ENCODE peak calls at places on chromosomes 7 and 10, in nine cellular contexts. One of them, this sample, is unnamed.

GRCh38 chr7:30935569-30935877 is 23.9 kb downstream of the AQP1 start:
- DNase-seq in A549: no peak
- DNase-seq in CD4-positive, alpha-beta T cell: no peak
- DNase-seq in choroid plexus epithelial cell: no peak
- DNase-seq in endothelial cell: no peak
- DNase-seq in CD8-positive, alpha-beta T cell: no peak
- DNase-seq in astrocyte of the cerebellum: no peak
- DNase-seq in foreskin fibroblast: no peak
- DNase-seq in breast epithelium: no peak
- DNase-seq in this sample: no peak

GRCh38 chr10:111207525-111207924 is 130.7 kb downstream of the ADRA2A start:
- DNase-seq in A549: no peak
- DNase-seq in CD4-positive, alpha-beta T cell: no peak
- DNase-seq in choroid plexus epithelial cell: no peak
- DNase-seq in endothelial cell: no peak
- DNase-seq in CD8-positive, alpha-beta T cell: no peak
- DNase-seq in astrocyte of the cerebellum: no peak
- DNase-seq in foreskin fibroblast: no peak
- DNase-seq in breast epithelium: no peak
- DNase-seq in this sample: no peak

GRCh38 chr10:101130141-101130540 is 959 bp upstream of the TLX1 start:
- DNase-seq in A549: no peak
- DNase-seq in CD4-positive, alpha-beta T cell: no peak
- DNase-seq in choroid plexus epithelial cell: no peak
- DNase-seq in endothelial cell: no peak
- DNase-seq in CD8-positive, alpha-beta T cell: no peak
- DNase-seq in astrocyte of the cerebellum: no peak
- DNase-seq in foreskin fibroblast: no peak
- DNase-seq in breast epithelium: no peak
- DNase-seq in this sample: no peak

GRCh38 chr7:16144361-16144760 is 277.0 kb downstream of the CRPPA start:
- DNase-seq in A549: no peak
- DNase-seq in CD4-positive, alpha-beta T cell: no peak
- DNase-seq in choroid plexus epithelial cell: no peak
- DNase-seq in endothelial cell: no peak
- DNase-seq in CD8-positive, alpha-beta T cell: no peak
- DNase-seq in astrocyte of the cerebellum: no peak
- DNase-seq in foreskin fibroblast: no peak
- DNase-seq in breast epithelium: no peak
- DNase-seq in this sample: no peak

GRCh38 chr7:127644484-127644883 is 7.5 kb upstream of the SND1 start:
- DNase-seq in A549: no peak
- DNase-seq in CD4-positive, alpha-beta T cell: no peak
- DNase-seq in choroid plexus epithelial cell: peak; percentile 31
- DNase-seq in endothelial cell: no peak
- DNase-seq in CD8-positive, alpha-beta T cell: no peak
- DNase-seq in astrocyte of the cerebellum: no peak
- DNase-seq in foreskin fibroblast: no peak
- DNase-seq in breast epithelium: no peak
- DNase-seq in this sample: no peak

GRCh38 chr7:127417346-127417745 is 24.8 kb upstream of the ZNF800 start:
- DNase-seq in A549: no peak
- DNase-seq in CD4-positive, alpha-beta T cell: no peak
- DNase-seq in choroid plexus epithelial cell: no peak
- DNase-seq in endothelial cell: no peak
- DNase-seq in CD8-positive, alpha-beta T cell: no peak
- DNase-seq in astrocyte of the cerebellum: no peak
- DNase-seq in foreskin fibroblast: no peak
- DNase-seq in breast epithelium: no peak
- DNase-seq in this sample: no peak

GRCh38 chr10:6070647-6071046 is 8.5 kb upstream of the IL2RA start:
- DNase-seq in A549: no peak
- DNase-seq in CD4-positive, alpha-beta T cell: no peak
- DNase-seq in choroid plexus epithelial cell: no peak
- DNase-seq in endothelial cell: no peak
- DNase-seq in CD8-positive, alpha-beta T cell: no peak
- DNase-seq in astrocyte of the cerebellum: no peak
- DNase-seq in foreskin fibroblast: no peak
- DNase-seq in breast epithelium: no peak
- DNase-seq in this sample: no peak

GRCh38 chr10:73209705-73210104 is 37.4 kb downstream of the DNAJC9 start:
- DNase-seq in A549: no peak
- DNase-seq in CD4-positive, alpha-beta T cell: no peak
- DNase-seq in choroid plexus epithelial cell: peak; percentile 59
- DNase-seq in endothelial cell: no peak
- DNase-seq in CD8-positive, alpha-beta T cell: no peak
- DNase-seq in astrocyte of the cerebellum: peak; percentile 13
- DNase-seq in foreskin fibroblast: peak; percentile 70
- DNase-seq in breast epithelium: no peak
- DNase-seq in this sample: no peak

GRCh38 chr7:5594616-5595544 is 171.2 kb upstream of the TNRC18 start:
- DNase-seq in A549: no peak
- DNase-seq in CD4-positive, alpha-beta T cell: no peak
- DNase-seq in choroid plexus epithelial cell: peak; percentile 44
- DNase-seq in endothelial cell: no peak
- DNase-seq in CD8-positive, alpha-beta T cell: no peak
- DNase-seq in astrocyte of the cerebellum: no peak
- DNase-seq in foreskin fibroblast: peak; percentile 68
- DNase-seq in breast epithelium: no peak
- DNase-seq in this sample: no peak

GRCh38 chr7:33849004-33849403 is 56.3 kb upstream of the BMPER start:
- DNase-seq in A549: no peak
- DNase-seq in CD4-positive, alpha-beta T cell: no peak
- DNase-seq in choroid plexus epithelial cell: no peak
- DNase-seq in endothelial cell: no peak
- DNase-seq in CD8-positive, alpha-beta T cell: no peak
- DNase-seq in astrocyte of the cerebellum: no peak
- DNase-seq in foreskin fibroblast: peak; percentile 76
- DNase-seq in breast epithelium: no peak
- DNase-seq in this sample: no peak

GRCh38 chr7:89012016-89012415 is 216.5 kb upstream of the TEX47 start:
- DNase-seq in A549: no peak
- DNase-seq in CD4-positive, alpha-beta T cell: no peak
- DNase-seq in choroid plexus epithelial cell: no peak
- DNase-seq in endothelial cell: no peak
- DNase-seq in CD8-positive, alpha-beta T cell: no peak
- DNase-seq in astrocyte of the cerebellum: no peak
- DNase-seq in foreskin fibroblast: no peak
- DNase-seq in breast epithelium: no peak
- DNase-seq in this sample: no peak

GRCh38 chr7:51451751-51452465 is 135.3 kb upstream of the COBL start:
- DNase-seq in A549: no peak
- DNase-seq in CD4-positive, alpha-beta T cell: no peak
- DNase-seq in choroid plexus epithelial cell: no peak
- DNase-seq in endothelial cell: peak; percentile 46
- DNase-seq in CD8-positive, alpha-beta T cell: no peak
- DNase-seq in astrocyte of the cerebellum: no peak
- DNase-seq in foreskin fibroblast: no peak
- DNase-seq in breast epithelium: no peak
- DNase-seq in this sample: no peak

GRCh38 chr7:151076863-151077704 is 3.5 kb downstream of the FASTK start:
- DNase-seq in A549: peak; percentile 70
- DNase-seq in CD4-positive, alpha-beta T cell: no peak
- DNase-seq in choroid plexus epithelial cell: no peak
- DNase-seq in endothelial cell: peak; percentile 69
- DNase-seq in CD8-positive, alpha-beta T cell: no peak
- DNase-seq in astrocyte of the cerebellum: no peak
- DNase-seq in foreskin fibroblast: peak; percentile 56
- DNase-seq in breast epithelium: no peak
- DNase-seq in this sample: no peak

DNA sequence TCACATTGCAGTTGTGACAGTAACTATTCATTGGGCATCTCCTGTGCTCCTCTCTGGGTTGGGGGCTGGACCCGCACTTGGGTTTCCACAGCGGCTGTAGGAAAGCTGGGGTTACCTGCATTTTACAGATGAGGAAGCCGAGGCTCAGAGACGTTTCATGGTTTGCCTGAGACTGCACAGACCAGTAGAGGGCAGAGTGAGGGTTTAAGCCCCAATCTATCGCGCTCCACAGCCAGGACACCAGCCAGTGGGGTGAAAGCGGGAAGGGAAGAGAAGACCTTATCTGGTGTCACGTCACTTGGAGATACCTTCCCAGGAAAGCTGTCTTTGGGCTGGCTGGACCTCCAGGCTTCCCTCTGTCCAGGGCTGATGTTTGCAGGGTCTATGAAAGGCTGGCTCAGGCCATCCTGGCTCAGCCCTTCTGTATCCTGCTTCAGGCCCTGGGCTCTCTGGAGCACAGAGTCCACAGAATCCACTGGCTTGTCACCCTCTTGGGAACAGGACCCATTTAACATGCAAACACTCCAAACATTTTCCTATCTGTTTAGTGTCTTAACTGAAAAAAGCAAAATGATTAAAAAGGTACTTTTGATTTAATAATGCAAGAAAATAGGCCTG is 167.7 kb downstream of the EMX2 start:
- DNase-seq in A549: peak; percentile 18
- DNase-seq in CD4-positive, alpha-beta T cell: no peak
- DNase-seq in choroid plexus epithelial cell: no peak
- DNase-seq in endothelial cell: no peak
- DNase-seq in CD8-positive, alpha-beta T cell: no peak
- DNase-seq in astrocyte of the cerebellum: no peak
- DNase-seq in foreskin fibroblast: no peak
- DNase-seq in breast epithelium: no peak
- DNase-seq in this sample: no peak
- TF ChIP-seq CTCF in A549: peak; percentile 22
- TF ChIP-seq CTCF in CD4-positive, alpha-beta T cell: no peak
- TF ChIP-seq CTCF in choroid plexus epithelial cell: no peak
- TF ChIP-seq CTCF in endothelial cell: no peak
- TF ChIP-seq CTCF in CD8-positive, alpha-beta T cell: no peak
- TF ChIP-seq CTCF in astrocyte of the cerebellum: no peak
- TF ChIP-seq CTCF in foreskin fibroblast: no peak
- TF ChIP-seq CTCF in breast epithelium: no peak
- TF ChIP-seq CTCF in this sample: no peak

DNA sequence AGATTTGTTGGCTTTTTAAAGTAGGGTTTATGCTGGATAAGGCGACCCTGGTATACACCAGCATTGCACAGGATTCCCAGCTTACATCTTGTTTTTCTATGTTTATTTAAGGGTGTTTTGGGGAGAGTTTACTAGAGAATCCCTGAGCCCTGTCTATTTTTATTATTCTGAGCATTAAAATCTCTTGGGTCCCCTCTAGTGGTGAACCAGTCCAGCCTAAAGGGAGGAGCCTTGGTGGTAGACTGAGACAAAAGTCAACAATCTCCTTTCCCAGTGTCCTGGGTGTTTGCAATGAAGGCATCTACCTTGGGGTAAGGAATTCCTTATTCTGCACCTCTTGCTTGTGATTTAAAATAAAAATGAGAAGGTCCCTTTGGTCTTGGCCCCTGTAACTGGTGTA is 38.2 kb downstream of the ANTXRL start:
- DNase-seq in A549: no peak
- DNase-seq in CD4-positive, alpha-beta T cell: no peak
- DNase-seq in choroid plexus epithelial cell: peak; percentile 45
- DNase-seq in endothelial cell: no peak
- DNase-seq in CD8-positive, alpha-beta T cell: no peak
- DNase-seq in astrocyte of the cerebellum: no peak
- DNase-seq in foreskin fibroblast: no peak
- DNase-seq in breast epithelium: no peak
- DNase-seq in this sample: no peak
- TF ChIP-seq CTCF in A549: peak; percentile 29
- TF ChIP-seq CTCF in CD4-positive, alpha-beta T cell: peak; percentile 48
- TF ChIP-seq CTCF in choroid plexus epithelial cell: peak; percentile 71
- TF ChIP-seq CTCF in endothelial cell: no peak
- TF ChIP-seq CTCF in CD8-positive, alpha-beta T cell: no peak
- TF ChIP-seq CTCF in astrocyte of the cerebellum: peak; percentile 55
- TF ChIP-seq CTCF in foreskin fibroblast: peak; percentile 59
- TF ChIP-seq CTCF in breast epithelium: no peak
- TF ChIP-seq CTCF in this sample: no peak

GRCh38 chr10:37991655-37992054 is 15.2 kb upstream of the ZNF25 start:
- DNase-seq in A549: no peak
- DNase-seq in CD4-positive, alpha-beta T cell: no peak
- DNase-seq in choroid plexus epithelial cell: no peak
- DNase-seq in endothelial cell: no peak
- DNase-seq in CD8-positive, alpha-beta T cell: no peak
- DNase-seq in astrocyte of the cerebellum: no peak
- DNase-seq in foreskin fibroblast: no peak
- DNase-seq in breast epithelium: no peak
- DNase-seq in this sample: no peak

GRCh38 chr10:37992083-37992482 is 15.6 kb upstream of the ZNF25 start:
- DNase-seq in A549: no peak
- DNase-seq in CD4-positive, alpha-beta T cell: no peak
- DNase-seq in choroid plexus epithelial cell: no peak
- DNase-seq in endothelial cell: no peak
- DNase-seq in CD8-positive, alpha-beta T cell: no peak
- DNase-seq in astrocyte of the cerebellum: no peak
- DNase-seq in foreskin fibroblast: no peak
- DNase-seq in breast epithelium: no peak
- DNase-seq in this sample: no peak
- TF ChIP-seq CTCF in A549: no peak
- TF ChIP-seq CTCF in CD4-positive, alpha-beta T cell: no peak
- TF ChIP-seq CTCF in choroid plexus epithelial cell: peak; percentile 17
- TF ChIP-seq CTCF in endothelial cell: no peak
- TF ChIP-seq CTCF in CD8-positive, alpha-beta T cell: no peak
- TF ChIP-seq CTCF in astrocyte of the cerebellum: no peak
- TF ChIP-seq CTCF in foreskin fibroblast: no peak
- TF ChIP-seq CTCF in breast epithelium: no peak
- TF ChIP-seq CTCF in this sample: no peak

GRCh38 chr7:130732980-130733865 is 784 bp downstream of the KLF14 start:
- DNase-seq in A549: peak; percentile 14
- DNase-seq in CD4-positive, alpha-beta T cell: peak; percentile 5
- DNase-seq in choroid plexus epithelial cell: peak; percentile 6
- DNase-seq in endothelial cell: no peak
- DNase-seq in CD8-positive, alpha-beta T cell: no peak
- DNase-seq in astrocyte of the cerebellum: no peak
- DNase-seq in foreskin fibroblast: peak; percentile 63
- DNase-seq in breast epithelium: no peak
- DNase-seq in this sample: no peak
- TF ChIP-seq CTCF in A549: no peak
- TF ChIP-seq CTCF in CD4-positive, alpha-beta T cell: no peak
- TF ChIP-seq CTCF in choroid plexus epithelial cell: no peak
- TF ChIP-seq CTCF in endothelial cell: no peak
- TF ChIP-seq CTCF in CD8-positive, alpha-beta T cell: no peak
- TF ChIP-seq CTCF in astrocyte of the cerebellum: peak; percentile 10
- TF ChIP-seq CTCF in foreskin fibroblast: no peak
- TF ChIP-seq CTCF in breast epithelium: no peak
- TF ChIP-seq CTCF in this sample: no peak

GRCh38 chr10:126504051-126504760 is 115.9 kb upstream of the ADAM12 start:
- DNase-seq in A549: peak; percentile 66
- DNase-seq in CD4-positive, alpha-beta T cell: no peak
- DNase-seq in choroid plexus epithelial cell: peak; percentile 84
- DNase-seq in endothelial cell: peak; percentile 52
- DNase-seq in CD8-positive, alpha-beta T cell: no peak
- DNase-seq in astrocyte of the cerebellum: peak; percentile 37
- DNase-seq in foreskin fibroblast: peak; percentile 81
- DNase-seq in breast epithelium: no peak
- DNase-seq in this sample: no peak
- TF ChIP-seq CTCF in A549: peak; percentile 76
- TF ChIP-seq CTCF in CD4-positive, alpha-beta T cell: peak; percentile 8
- TF ChIP-seq CTCF in choroid plexus epithelial cell: peak; percentile 86
- TF ChIP-seq CTCF in endothelial cell: peak; percentile 62
- TF ChIP-seq CTCF in CD8-positive, alpha-beta T cell: no peak
- TF ChIP-seq CTCF in astrocyte of the cerebellum: peak; percentile 80
- TF ChIP-seq CTCF in foreskin fibroblast: peak; percentile 76
- TF ChIP-seq CTCF in breast epithelium: peak; percentile 13
- TF ChIP-seq CTCF in this sample: peak; percentile 55

DNA sequence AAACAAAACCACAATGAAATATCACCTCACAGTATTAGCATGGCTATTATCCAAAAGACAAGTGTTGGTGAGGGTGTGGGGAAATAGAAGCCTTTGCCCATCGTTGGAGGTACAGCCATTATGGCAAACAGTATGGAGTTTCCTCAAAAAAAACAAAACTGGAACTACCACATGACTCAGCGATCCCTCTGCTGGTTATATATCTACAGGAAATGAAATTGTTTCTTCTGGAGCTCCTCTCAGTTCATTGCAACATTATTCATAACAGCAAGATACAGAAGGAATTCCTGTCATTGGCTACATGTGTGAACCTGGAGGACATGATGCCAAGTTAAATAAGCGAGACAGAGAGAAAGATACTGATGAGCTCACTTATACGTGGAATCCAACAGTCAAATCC is 2.4 kb upstream of the UBE3C start:
- DNase-seq in A549: peak; percentile 49
- DNase-seq in CD4-positive, alpha-beta T cell: no peak
- DNase-seq in choroid plexus epithelial cell: peak; percentile 95
- DNase-seq in endothelial cell: no peak
- DNase-seq in CD8-positive, alpha-beta T cell: no peak
- DNase-seq in astrocyte of the cerebellum: peak; percentile 34
- DNase-seq in foreskin fibroblast: peak; percentile 80
- DNase-seq in breast epithelium: no peak
- DNase-seq in this sample: no peak
- TF ChIP-seq CTCF in A549: peak; percentile 17
- TF ChIP-seq CTCF in CD4-positive, alpha-beta T cell: no peak
- TF ChIP-seq CTCF in choroid plexus epithelial cell: peak; percentile 37
- TF ChIP-seq CTCF in endothelial cell: no peak
- TF ChIP-seq CTCF in CD8-positive, alpha-beta T cell: no peak
- TF ChIP-seq CTCF in astrocyte of the cerebellum: peak; percentile 39
- TF ChIP-seq CTCF in foreskin fibroblast: peak; percentile 30
- TF ChIP-seq CTCF in breast epithelium: peak; percentile 14
- TF ChIP-seq CTCF in this sample: no peak